ENCODE peak calls at places on chromosome 9, in seven cellular contexts. W is neuronal stem cell, S is small intestine, Y is H1, Z is left lung, D is uterus, L is right atrium auricular region. E is an unnamed sample.

GRCh38 chr9:76894198-76894597 is 11.7 kb downstream of the PRUNE2 start:
- DNase-seq in Y (no peak), Z (no peak), L (no peak), W (no peak), D (no peak), S (no peak), E (no peak)

GRCh38 chr9:903886-904285 is 62.4 kb downstream of the DMRT1 start:
- DNase-seq in S (no peak), L (no peak), Z (no peak), W (no peak), Y (no peak), D (no peak), E (no peak)

GRCh38 chr9:91659529-91660294 is 236.1 kb upstream of the NFIL3 start:
- DNase-seq in W (peak; percentile 21), L (peak; percentile 53), S (no peak), Y (no peak), Z (no peak), D (peak; percentile 31), E (no peak)

GRCh38 chr9:34059231-34059720 is 10.6 kb upstream of the UBAP2 start:
- DNase-seq in L (no peak), S (no peak), Z (no peak), D (no peak), Y (no peak), W (no peak), E (no peak)

GRCh38 chr9:33466565-33467495 is 6.9 kb downstream of the NOL6 start:
- DNase-seq in D (peak; percentile 59), L (no peak), W (peak; percentile 38), Y (peak; percentile 96), S (peak; percentile 62), Z (peak; percentile 56), E (peak; percentile 58)

GRCh38 chr9:5721279-5722087 is 92.6 kb downstream of the RIC1 start:
- DNase-seq in Z (no peak), Y (no peak), D (no peak), W (no peak), L (no peak), S (no peak), E (no peak)

GRCh38 chr9:114852050-114852594 is 46.3 kb upstream of the TNFSF15 start:
- DNase-seq in L (no peak), D (peak; percentile 29), Z (peak; percentile 59), Y (no peak), W (no peak), S (no peak), E (no peak)

GRCh38 chr9:10403283-10403682 is 209.5 kb downstream of the PTPRD start:
- DNase-seq in D (no peak), W (no peak), S (no peak), Z (no peak), Y (no peak), L (no peak), E (no peak)

GRCh38 chr9:97889941-97890557 is 32.3 kb downstream of the TRMO start:
- DNase-seq in W (peak; percentile 9), S (peak; percentile 25), L (no peak), Z (no peak), Y (peak; percentile 91), D (no peak), E (peak; percentile 51)

GRCh38 chr9:114004221-114004716 is 73.8 kb downstream of the AMBP start:
- DNase-seq in W (no peak), Y (peak; percentile 29), L (peak; percentile 63), S (no peak), D (peak; percentile 32), Z (peak; percentile 55), E (no peak)

GRCh38 chr9:114452219-114453169 is 52.8 kb downstream of the WHRN start:
- DNase-seq in Z (no peak), D (no peak), W (no peak), Y (no peak), S (peak; percentile 42), L (no peak), E (no peak)

GRCh38 chr9:10366171-10366779 is 246.5 kb downstream of the PTPRD start:
- DNase-seq in Y (no peak), D (no peak), W (peak; percentile 54), L (no peak), Z (no peak), S (peak; percentile 25), E (no peak)

GRCh38 chr9:126228779-126229444 is 97.7 kb upstream of the MVB12B start:
- DNase-seq in L (peak; percentile 68), W (peak; percentile 66), S (peak; percentile 68), D (peak; percentile 42), Z (peak; percentile 68), Y (peak; percentile 89), E (peak; percentile 57)

GRCh38 chr9:79129865-79130480 is 441.8 kb upstream of the TLE4 start:
- DNase-seq in W (peak; percentile 27), L (no peak), S (peak; percentile 25), D (peak; percentile 14), Z (no peak), Y (peak; percentile 66), E (peak; percentile 28)

GRCh38 chr9:16540996-16541668 is 329.3 kb downstream of the BNC2 start:
- DNase-seq in L (no peak), S (no peak), Z (no peak), W (no peak), D (no peak), Y (no peak), E (no peak)

GRCh38 chr9:137685035-137685885 is 66.5 kb downstream of the EHMT1 start:
- DNase-seq in S (no peak), W (no peak), Y (no peak), D (no peak), L (no peak), Z (no peak), E (no peak)

GRCh38 chr9:19809422-19810269 is 20.8 kb upstream of the SLC24A2 start:
- DNase-seq in S (no peak), Y (no peak), L (no peak), W (no peak), D (no peak), Z (no peak), E (no peak)
- H3K27ac ChIP-seq in S (no peak overlapping the region), Y (no peak overlapping the region), L (no peak overlapping the region), W (no peak overlapping the region), D (no peak overlapping the region), Z (no peak overlapping the region), E (no peak overlapping the region)

GRCh38 chr9:135888126-135888765 is 19.1 kb downstream of the CAMSAP1 start:
- DNase-seq in Z (no peak), Y (no peak), W (no peak), D (no peak), L (no peak), S (no peak), E (no peak)

GRCh38 chr9:135888766-135889394 is 18.5 kb downstream of the CAMSAP1 start:
- DNase-seq in W (no peak), L (no peak), S (peak; percentile 28), D (no peak), Z (no peak), Y (no peak), E (no peak)

GRCh38 chr9:135887021-135887507 is 20.3 kb downstream of the CAMSAP1 start:
- DNase-seq in S (no peak), Y (no peak), Z (no peak), W (no peak), D (no peak), L (no peak), E (no peak)

GRCh38 chr9:135886147-135886981 is 21.0 kb downstream of the CAMSAP1 start:
- DNase-seq in D (no peak), S (no peak), W (no peak), Y (no peak), Z (no peak), L (no peak), E (no peak)

GRCh38 chr9:135887585-135888050 is 19.7 kb downstream of the CAMSAP1 start:
- DNase-seq in S (no peak), Z (no peak), D (no peak), W (no peak), Y (peak; percentile 69), L (no peak), E (peak; percentile 85)
- H3K4me1 ChIP-seq in S (peaks cover 6% of the 10 kb centered on the region), Z (peaks cover 12% of the 10 kb centered on the region), D (peaks cover 7% of the 10 kb centered on the region), W (peaks cover 10% of the 10 kb centered on the region), Y (peaks cover 3% of the 10 kb centered on the region), L (no peaks in the 10 kb centered on the region), E (peaks cover 50% of the 10 kb centered on the region)

GRCh38 chr9:13209498-13209897 is 70.0 kb downstream of the MPDZ start:
- DNase-seq in Z (no peak), Y (no peak), L (no peak), W (no peak), D (no peak), S (no peak), E (no peak)

GRCh38 chr9:13205824-13206223 is 73.7 kb downstream of the MPDZ start:
- DNase-seq in Y (no peak), L (no peak), Z (no peak), S (no peak), D (no peak), W (no peak), E (no peak)
- H3K27ac ChIP-seq in Y (no peak overlapping the region), L (no peak overlapping the region), Z (no peak overlapping the region), S (no peak overlapping the region), D (no peak overlapping the region), W (no peak overlapping the region), E (no peak overlapping the region)

GRCh38 chr9:123926986-123927385 is 2.9 kb downstream of the DENND1A start:
- DNase-seq in Z (no peak), L (no peak), Y (no peak), W (no peak), S (no peak), D (no peak), E (no peak)
- H3K4me1 ChIP-seq in Z (peaks cover 20% of the 10 kb centered on the region), L (no peaks in the 10 kb centered on the region), Y (peaks cover 25% of the 10 kb centered on the region), W (peaks cover 13% of the 10 kb centered on the region), S (peaks cover 26% of the 10 kb centered on the region), D (peaks cover 10% of the 10 kb centered on the region), E (peaks cover 40% of the 10 kb centered on the region)